ENCODE peak calls at places on chromosomes 6 and 20, in six cellular contexts. V, E, N, F, H and L are unnamed samples.

GRCh38 chr20:36817496-36817895 is 43.9 kb upstream of the DSN1 start:
- DNase-seq in V (no peak), N (no peak), E (no peak), F (no peak), H (no peak), L (no peak)

GRCh38 chr6:11595903-11596302 is 58.4 kb downstream of the TMEM170B start:
- DNase-seq in F (no peak), H (peak; percentile 34), E (no peak), N (no peak), V (peak; percentile 26), L (no peak)

GRCh38 chr6:43985329-43985728 is 141.9 kb downstream of the MRPL14 start:
- DNase-seq in H (no peak), V (no peak), F (no peak), N (no peak), E (no peak), L (no peak)

GRCh38 chr6:141653590-141653989 is 479.1 kb upstream of the GJE1 start:
- DNase-seq in N (no peak), E (no peak), F (no peak), V (no peak), H (no peak), L (no peak)

GRCh38 chr6:140043762-140044378 is 669.4 kb upstream of the CITED2 start:
- DNase-seq in F (no peak), N (no peak), H (peak; percentile 53), E (no peak), V (no peak), L (no peak)

GRCh38 chr20:20710847-20711315 is 1.6 kb downstream of the RALGAPA2 start:
- DNase-seq in V (no peak), N (no peak), H (no peak), F (no peak), E (no peak), L (no peak)

GRCh38 chr20:13877789-13878188 is 93.0 kb downstream of the NDUFAF5 start:
- DNase-seq in E (no peak), H (no peak), N (no peak), V (no peak), F (no peak), L (no peak)

GRCh38 chr6:149852881-149853280 is 11.3 kb downstream of the LRP11 start:
- DNase-seq in E (no peak), V (no peak), H (no peak), F (no peak), N (no peak), L (no peak)

GRCh38 chr6:152634773-152635172 is 2.4 kb downstream of the SYNE1 start:
- DNase-seq in E (no peak), H (no peak), F (no peak), N (no peak), V (no peak), L (no peak)

GRCh38 chr6:91719414-91719813 is 1132.5 kb upstream of the MAP3K7 start:
- DNase-seq in E (no peak), N (no peak), F (no peak), V (no peak), H (no peak), L (no peak)

GRCh38 chr6:130147151-130147550 is 75.6 kb downstream of the SAMD3 start:
- DNase-seq in V (no peak), F (no peak), H (no peak), N (no peak), E (no peak), L (no peak)

GRCh38 chr20:63582382-63583063 is 8.5 kb upstream of the HELZ2 start:
- DNase-seq in F (no peak), V (no peak), N (no peak), H (no peak), E (no peak), L (no peak)

GRCh38 chr20:2875690-2876203 is 2.5 kb downstream of the PTPRA start:
- DNase-seq in H (no peak), N (no peak), E (no peak), F (no peak), V (no peak), L (peak; percentile 48)

GRCh38 chr6:138403801-138404665 is at the start of gene HEBP2:
- DNase-seq in E (peak; percentile 92), F (peak; percentile 91), V (peak; percentile 72), N (peak; percentile 94), H (peak; percentile 65), L (peak; percentile 94)

GRCh38 chr6:39137235-39137634 is 22.2 kb upstream of the SAYSD1 start:
- DNase-seq in E (no peak), V (peak; percentile 43), N (no peak), H (peak; percentile 41), F (no peak), L (no peak)

GRCh38 chr6:82030301-82030700 is 217.2 kb downstream of the IBTK start:
- DNase-seq in E (no peak), F (no peak), H (no peak), N (no peak), V (no peak), L (no peak)

GRCh38 chr6:160461641-160462040 is 113.5 kb downstream of the SLC22A3 start:
- DNase-seq in F (no peak), V (peak; percentile 24), N (no peak), H (peak; percentile 16), E (no peak), L (no peak)

GRCh38 chr6:33205172-33206026 is 944 bp downstream of the HSD17B8 start:
- DNase-seq in E (no peak), N (no peak), V (no peak), H (peak; percentile 64), F (no peak), L (no peak)

GRCh38 chr6:32047855-32048766 is 9.9 kb downstream of the CYP21A2 start:
- DNase-seq in H (peak; percentile 30), F (peak; percentile 69), E (peak; percentile 82), V (peak; percentile 23), N (peak; percentile 46), L (peak; percentile 88)

DNA sequence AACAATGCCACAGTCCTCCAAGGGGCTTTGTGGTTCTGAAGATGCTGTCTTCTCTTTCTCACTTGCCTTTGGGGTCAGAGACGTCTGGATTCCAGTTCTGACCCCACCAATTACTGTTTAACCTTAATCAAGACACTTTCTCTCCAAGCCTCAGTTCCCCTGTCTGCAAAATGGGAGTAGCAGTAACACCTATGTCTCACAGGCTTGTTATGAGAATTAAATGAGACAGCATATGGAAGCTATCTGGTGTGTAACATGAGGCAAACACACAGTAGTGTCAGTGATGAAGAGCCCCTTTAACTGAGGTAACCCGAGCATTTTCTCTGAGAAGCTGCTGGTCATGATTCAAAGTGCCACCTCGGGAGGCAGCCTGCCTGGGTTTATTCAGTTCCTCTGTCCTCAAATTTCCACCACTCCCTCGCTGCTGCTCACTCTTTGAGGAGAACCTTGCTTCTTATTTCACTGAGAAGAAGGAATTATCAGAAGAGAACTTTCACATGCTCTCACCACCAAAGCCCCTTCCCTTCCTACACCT is 11.7 kb downstream of the PPIL1 start:
- DNase-seq in E (no peak), F (no peak), H (no peak), V (no peak), N (no peak), L (no peak)
- TF ChIP-seq CTCF in E (no peak), F (no peak), H (no peak), V (no peak), N (no peak), L (no peak)

GRCh38 chr6:157302761-157303160 is 20.6 kb downstream of the TMEM242 start:
- DNase-seq in E (no peak), H (no peak), N (no peak), F (no peak), V (no peak), L (no peak)

GRCh38 chr6:157307661-157308060 is 15.7 kb downstream of the TMEM242 start:
- DNase-seq in H (no peak), N (no peak), V (no peak), E (no peak), F (no peak), L (no peak)

GRCh38 chr6:157300436-157300835 is 22.9 kb downstream of the TMEM242 start:
- DNase-seq in V (no peak), N (no peak), E (no peak), H (no peak), F (no peak), L (no peak)

GRCh38 chr6:157305676-157306653 is 17.4 kb downstream of the TMEM242 start:
- DNase-seq in N (no peak), E (no peak), H (no peak), F (no peak), V (no peak), L (no peak)

GRCh38 chr6:157304840-157305675 is 18.3 kb downstream of the TMEM242 start:
- DNase-seq in H (peak; percentile 59), F (no peak), N (no peak), E (no peak), V (peak; percentile 22), L (no peak)
- TF ChIP-seq CTCF in H (no peak), F (no peak), N (no peak), E (no peak), V (no peak), L (no peak)

GRCh38 chr6:3509326-3509725 is 52.5 kb upstream of the SLC22A23 start:
- DNase-seq in V (peak; percentile 39), N (no peak), E (no peak), F (no peak), H (peak; percentile 55), L (no peak)
- TF ChIP-seq CTCF in V (no peak), N (no peak), E (no peak), F (no peak), H (no peak), L (no peak)

GRCh38 chr6:16956371-16956770 is 145.5 kb upstream of the STMND1 start:
- DNase-seq in E (no peak), V (no peak), F (no peak), N (no peak), H (no peak), L (no peak)
- TF ChIP-seq CTCF in E (no peak), V (no peak), F (no peak), N (no peak), H (no peak), L (peak; percentile 10)

DNA sequence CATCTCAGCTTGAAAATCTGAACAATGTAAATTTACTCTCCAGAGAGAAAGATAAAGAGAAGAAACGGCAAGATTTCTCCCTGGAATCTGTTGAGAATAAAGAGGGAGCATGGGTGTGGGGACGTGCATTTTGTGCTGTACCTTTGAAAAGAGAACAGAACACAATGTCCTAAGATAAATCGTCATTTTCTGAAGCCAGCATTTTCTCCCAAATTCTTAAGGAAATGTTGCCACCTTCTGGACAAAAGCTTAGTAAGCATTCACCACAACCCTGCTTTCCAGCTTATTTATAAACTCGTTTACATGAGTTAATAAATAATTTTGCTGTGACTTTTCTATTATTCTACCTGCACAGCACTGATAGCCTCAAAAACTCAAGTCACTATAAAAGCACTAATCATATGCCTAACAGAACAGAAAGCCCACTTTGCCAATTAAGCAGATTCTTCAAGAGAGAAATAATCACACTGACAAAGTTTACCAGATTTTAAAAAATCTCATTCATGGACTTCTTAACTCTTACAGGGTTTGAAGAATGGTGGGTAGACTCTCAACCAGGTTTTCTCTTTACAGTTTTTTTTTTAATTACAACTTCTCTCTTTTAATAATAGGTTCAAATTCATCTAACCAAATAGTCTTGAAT is 155.8 kb downstream of the MBOAT1 start:
- DNase-seq in H (peak; percentile 63), V (peak; percentile 34), E (no peak), N (no peak), F (no peak), L (no peak)
- TF ChIP-seq CTCF in H (peak; percentile 74), V (peak; percentile 59), E (peak; percentile 72), N (peak; percentile 17), F (no peak), L (peak; percentile 75)